ENCODE peak calls at places on chromosomes 16 and 17, in four cellular contexts. D, E, M and G are unnamed samples.

GRCh38 chr16:14489460-14489859 is 140.6 kb downstream of the PARN start:
- DNase-seq in D (no peak), M (no peak), E (no peak), G (no peak)

GRCh38 chr17:79777166-79777843 is 643 bp upstream of the CBX2 start:
- DNase-seq in M (no peak), E (peak; percentile 67), D (peak; percentile 52), G (peak; percentile 19)

GRCh38 chr16:84881702-84882521 is 62.1 kb downstream of the CRISPLD2 start:
- DNase-seq in D (no peak), M (peak; percentile 73), E (peak; percentile 95), G (peak; percentile 93)

GRCh38 chr17:65565559-65565958 is 4.1 kb upstream of the AXIN2 start:
- DNase-seq in M (no peak), D (no peak), E (no peak), G (no peak)

GRCh38 chr17:44315760-44316731 is 7.6 kb downstream of the RUNDC3A start:
- DNase-seq in M (no peak), D (no peak), E (no peak), G (no peak)

GRCh38 chr16:3732171-3732570 is 14.8 kb upstream of the TRAP1 start:
- DNase-seq in M (no peak), D (no peak), E (no peak), G (no peak)

GRCh38 chr17:58764373-58764772 is 8.7 kb downstream of the PPM1E start:
- DNase-seq in D (no peak), E (no peak), M (no peak), G (no peak)

GRCh38 chr17:11893862-11894261 is 103.4 kb downstream of the ZNF18 start:
- DNase-seq in M (no peak), D (no peak), E (no peak), G (no peak)

GRCh38 chr17:20852541-20853370 is 190.1 kb downstream of the USP22 start:
- DNase-seq in E (peak; percentile 13), D (peak; percentile 14), M (no peak), G (no peak)

GRCh38 chr16:11414815-11415775 is 69.8 kb downstream of the RMI2 start:
- DNase-seq in E (no peak), M (no peak), D (no peak), G (no peak)

GRCh38 chr17:78338860-78339259 is 21.0 kb downstream of the SOCS3 start:
- DNase-seq in E (no peak), M (no peak), D (peak; percentile 82), G (no peak)

GRCh38 chr16:27363246-27363632 is 38.7 kb upstream of the IL21R start:
- DNase-seq in E (no peak), M (no peak), D (no peak), G (no peak)

GRCh38 chr17:43769859-43770258 is 8.9 kb downstream of the DUSP3 start:
- DNase-seq in E (no peak), D (no peak), M (no peak), G (no peak)

GRCh38 chr16:22948603-22949368 is 134.8 kb downstream of the HS3ST2 start:
- DNase-seq in D (peak; percentile 69), E (peak; percentile 59), M (no peak), G (peak; percentile 70)

GRCh38 chr16:87584975-87585374 is 17.3 kb upstream of the JPH3 start:
- DNase-seq in E (no peak), D (no peak), M (no peak), G (no peak)

GRCh38 chr17:31008374-31009035 is 37.7 kb downstream of the RNF135 start:
- DNase-seq in E (peak; percentile 69), D (peak; percentile 64), M (no peak), G (peak; percentile 46)

GRCh38 chr16:71848622-71849021 is 2.8 kb downstream of the ATXN1L start:
- DNase-seq in E (no peak), D (no peak), M (no peak), G (no peak)

GRCh38 chr17:13922885-13923284 is 146.4 kb upstream of the COX10 start:
- DNase-seq in D (no peak), M (no peak), E (no peak), G (no peak)

GRCh38 chr16:84281077-84281476 is 13.6 kb upstream of the WFDC1 start:
- DNase-seq in E (peak; percentile 24), D (no peak), M (no peak), G (peak; percentile 35)

GRCh38 chr17:41937970-41938851 is 7.8 kb downstream of the ODAD4 start:
- DNase-seq in D (no peak), M (no peak), E (no peak), G (no peak)

GRCh38 chr17:47225911-47226688 is 17.0 kb downstream of the MYL4 start:
- DNase-seq in M (no peak), E (peak; percentile 55), D (no peak), G (no peak)

GRCh38 chr16:72590179-72590937 is 418.4 kb upstream of the PMFBP1 start:
- DNase-seq in E (no peak), D (no peak), M (peak; percentile 41), G (peak; percentile 39)

GRCh38 chr17:17479209-17479608 is 2.4 kb downstream of the MED9 start:
- DNase-seq in E (no peak), M (no peak), D (no peak), G (no peak)

GRCh38 chr16:73536931-73537330 is 489.0 kb upstream of the ZFHX3 start:
- DNase-seq in E (no peak), D (no peak), M (no peak), G (no peak)

GRCh38 chr17:40024901-40025300 is 9.7 kb downstream of the CSF3 start:
- DNase-seq in D (no peak), E (no peak), M (no peak), G (peak; percentile 68)

GRCh38 chr17:75771334-75772281 is 6.6 kb upstream of the GALK1 start:
- DNase-seq in M (no peak), D (peak; percentile 30), E (peak; percentile 26), G (no peak)

GRCh38 chr16:81500833-81501521 is 56.4 kb downstream of the CMIP start:
- DNase-seq in M (no peak), E (peak; percentile 57), D (no peak), G (peak; percentile 32)

GRCh38 chr16:82621796-82622195 is 5.0 kb upstream of the CDH13 start:
- DNase-seq in D (no peak), M (no peak), E (no peak), G (no peak)

GRCh38 chr16:77443834-77444460 is 9.1 kb upstream of the ADAMTS18 start:
- DNase-seq in M (no peak), E (no peak), D (no peak), G (no peak)

GRCh38 chr16:81283044-81283443 is 31.7 kb upstream of the GAN start:
- DNase-seq in D (no peak), M (no peak), E (no peak), G (no peak)

GRCh38 chr17:27559506-27559931 is 71.5 kb upstream of the LGALS9 start:
- DNase-seq in M (no peak), D (no peak), E (peak; percentile 91), G (no peak)

GRCh38 chr16:84735846-84736586 is 36.2 kb downstream of the USP10 start:
- DNase-seq in M (no peak), D (peak; percentile 79), E (no peak), G (no peak)

GRCh38 chr16:12318661-12319463 is 342.3 kb downstream of the SNX29 start:
- DNase-seq in D (no peak), E (no peak), M (no peak), G (no peak)

GRCh38 chr16:87233928-87234327 is 83.3 kb downstream of the C16orf95 start:
- DNase-seq in E (peak; percentile 51), D (no peak), M (no peak), G (peak; percentile 30)

GRCh38 chr16:77416939-77417480 is 17.8 kb downstream of the ADAMTS18 start:
- DNase-seq in M (no peak), E (no peak), D (no peak), G (no peak)

GRCh38 chr16:88846088-88846487 is 10.7 kb downstream of the GALNS start:
- DNase-seq in M (no peak), D (no peak), E (peak; percentile 14), G (no peak)

GRCh38 chr16:88842308-88842756 is 14.4 kb downstream of the GALNS start:
- DNase-seq in D (no peak), M (no peak), E (no peak), G (no peak)

GRCh38 chr16:88843256-88843655 is 13.5 kb downstream of the GALNS start:
- DNase-seq in E (no peak), D (no peak), M (no peak), G (no peak)

GRCh38 chr16:88842806-88843205 is 13.9 kb downstream of the GALNS start:
- DNase-seq in M (no peak), E (no peak), D (no peak), G (no peak)

GRCh38 chr16:88844412-88845118 is 12.2 kb downstream of the GALNS start:
- DNase-seq in E (no peak), D (no peak), M (no peak), G (no peak)
- TF ChIP-seq CTCF in E (no peak), D (no peak), M (no peak), G (peak; percentile 13)

GRCh38 chr16:56277040-56277439 is 85.8 kb downstream of the GNAO1 start:
- DNase-seq in M (no peak), E (no peak), D (no peak), G (no peak)
- TF ChIP-seq CTCF in M (peak; percentile 41), E (no peak), D (peak; percentile 17), G (peak; percentile 60)

DNA sequence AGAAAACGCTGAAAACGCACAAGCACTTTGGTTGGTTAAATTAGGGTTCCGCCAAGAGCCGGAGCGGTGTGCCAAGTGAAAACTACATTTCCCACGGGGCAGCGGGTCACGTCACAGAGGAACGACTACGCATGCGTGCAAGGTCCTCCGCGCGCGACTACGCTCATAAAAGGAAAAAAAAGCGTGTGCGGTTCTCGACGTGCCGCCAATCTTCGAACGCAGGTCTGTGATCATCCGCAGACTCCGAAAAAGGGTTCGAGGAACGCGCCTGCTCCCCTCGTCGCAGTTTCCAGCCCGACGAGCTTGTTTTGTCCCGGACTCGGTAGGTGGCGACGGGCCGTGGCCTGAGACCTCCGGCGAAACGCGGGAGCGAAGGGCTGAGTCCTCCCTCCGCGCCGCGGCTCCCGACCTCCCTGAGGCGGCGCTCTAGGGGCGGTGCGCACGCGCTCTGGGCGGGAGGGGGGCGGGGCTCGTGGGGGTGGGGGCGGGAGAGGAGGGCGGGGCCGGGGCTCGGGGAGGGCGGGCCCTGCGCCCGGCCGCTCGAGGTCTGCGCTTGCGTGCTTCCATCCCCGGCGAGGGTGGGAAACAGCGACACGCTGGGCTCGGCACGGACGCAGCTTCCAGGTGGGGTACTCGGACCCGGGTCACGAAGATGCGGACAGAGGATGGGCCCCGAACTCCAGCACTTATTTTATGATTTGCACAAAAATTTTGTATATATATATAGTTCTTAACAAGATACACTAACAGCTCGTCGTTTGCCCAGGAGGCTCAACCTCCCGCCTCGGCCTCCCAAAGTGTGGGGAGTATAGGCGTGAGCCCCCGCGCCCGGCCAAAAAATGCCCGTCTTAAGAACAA is at the start of gene SGF29:
- DNase-seq in M (peak; percentile 59), E (peak; percentile 95), D (peak; percentile 95), G (peak; percentile 83)
- TF ChIP-seq CTCF in M (peak; percentile 65), E (no peak), D (peak; percentile 39), G (peak; percentile 58)

GRCh38 chr16:47426806-47427205 is 34.1 kb downstream of the ITFG1 start:
- DNase-seq in E (no peak), D (no peak), M (no peak), G (no peak)
- TF ChIP-seq CTCF in E (no peak), D (no peak), M (no peak), G (no peak)

GRCh38 chr16:90077757-90078593 is 844 bp upstream of the PRDM7 start:
- DNase-seq in M (no peak), E (peak; percentile 42), D (peak; percentile 34), G (no peak)
- TF ChIP-seq CTCF in M (no peak), E (no peak), D (no peak), G (no peak)

GRCh38 chr16:75238853-75239371 is 12.5 kb downstream of the BCAR1 start:
- DNase-seq in M (no peak), D (no peak), E (peak; percentile 31), G (peak; percentile 63)
- TF ChIP-seq CTCF in M (peak; percentile 11), D (no peak), E (peak; percentile 6), G (peak; percentile 67)